ENCODE peak calls at places on chromosomes 4 and X, in four cellular contexts. One of them, this sample, is unnamed. For H4K20me1 and H3K36me3, the result is how much of the 10 kb centered on the place peaks cover.

GRCh38 chr4:10118355-10119004 is 1.9 kb upstream of the WDR1 start:
- DNase-seq in K562: no peak
- DNase-seq in endothelial cell of umbilical vein: no peak
- DNase-seq in HCT116: no peak
- DNase-seq in this sample: no peak

GRCh38 chr4:67721770-67722597 is 21.0 kb upstream of the UBA6 start:
- DNase-seq in endothelial cell of umbilical vein: peak
- DNase-seq in HCT116: peak
- DNase-seq in K562: no peak
- DNase-seq in this sample: peak

GRCh38 chr4:188092824-188093223 is 16.6 kb downstream of the TRIML2 start:
- DNase-seq in K562: no peak
- DNase-seq in endothelial cell of umbilical vein: no peak
- DNase-seq in HCT116: no peak
- DNase-seq in this sample: no peak

GRCh38 chr4:124173892-124174291 is 538.6 kb downstream of the ANKRD50 start:
- DNase-seq in K562: no peak
- DNase-seq in endothelial cell of umbilical vein: no peak
- DNase-seq in HCT116: no peak
- DNase-seq in this sample: no peak

GRCh38 chr4:69096111-69096656 is at the start of gene UGT2B7:
- DNase-seq in HCT116: no peak
- DNase-seq in endothelial cell of umbilical vein: peak
- DNase-seq in K562: no peak
- DNase-seq in this sample: peak

GRCh38 chrX:112147206-112147605 is 64.6 kb upstream of the TRPC5 start:
- DNase-seq in HCT116: no peak
- DNase-seq in K562: peak
- DNase-seq in endothelial cell of umbilical vein: no peak
- DNase-seq in this sample: no peak

GRCh38 chrX:70577442-70577841 is 132.8 kb downstream of the DLG3 start:
- DNase-seq in endothelial cell of umbilical vein: no peak
- DNase-seq in HCT116: no peak
- DNase-seq in K562: no peak
- DNase-seq in this sample: no peak

GRCh38 chr4:136355970-136356369 is 1176.3 kb downstream of the PCDH18 start:
- DNase-seq in endothelial cell of umbilical vein: no peak
- DNase-seq in HCT116: no peak
- DNase-seq in K562: no peak
- DNase-seq in this sample: no peak

GRCh38 chr4:151806511-151806927 is 45.7 kb upstream of the GATB start:
- DNase-seq in K562: no peak
- DNase-seq in endothelial cell of umbilical vein: no peak
- DNase-seq in HCT116: no peak
- DNase-seq in this sample: peak

GRCh38 chrX:17846045-17846444 is 15.1 kb downstream of the RAI2 start:
- DNase-seq in HCT116: no peak
- DNase-seq in endothelial cell of umbilical vein: no peak
- DNase-seq in K562: no peak
- DNase-seq in this sample: no peak

GRCh38 chr4:148330161-148330560 is 112.1 kb downstream of the NR3C2 start:
- DNase-seq in K562: no peak
- DNase-seq in HCT116: no peak
- DNase-seq in endothelial cell of umbilical vein: no peak
- DNase-seq in this sample: no peak

GRCh38 chr4:119733431-119733830 is 104.8 kb upstream of the PDE5A start:
- DNase-seq in HCT116: no peak
- DNase-seq in K562: no peak
- DNase-seq in endothelial cell of umbilical vein: no peak
- DNase-seq in this sample: peak

GRCh38 chr4:104677122-104677521 is 182.4 kb upstream of the CXXC4 start:
- DNase-seq in endothelial cell of umbilical vein: no peak
- DNase-seq in HCT116: no peak
- DNase-seq in K562: no peak
- DNase-seq in this sample: peak

GRCh38 chr4:41044165-41044564 is 170.2 kb downstream of the APBB2 start:
- DNase-seq in endothelial cell of umbilical vein: no peak
- DNase-seq in HCT116: peak
- DNase-seq in K562: no peak
- DNase-seq in this sample: no peak

GRCh38 chrX:37846141-37846540 is 1.2 kb downstream of the DYNLT3 start:
- DNase-seq in endothelial cell of umbilical vein: peak
- DNase-seq in HCT116: no peak
- DNase-seq in K562: no peak
- DNase-seq in this sample: peak

GRCh38 chr4:68271851-68272756 is 26.6 kb upstream of the TMPRSS11B start:
- DNase-seq in K562: peak
- DNase-seq in endothelial cell of umbilical vein: peak
- DNase-seq in HCT116: peak
- DNase-seq in this sample: peak

GRCh38 chrX:111519215-111519614 is 7.8 kb downstream of the SERTM2 start:
- DNase-seq in K562: no peak
- DNase-seq in endothelial cell of umbilical vein: no peak
- DNase-seq in HCT116: no peak
- DNase-seq in this sample: peak

GRCh38 chrX:150680974-150681373 is 12.2 kb upstream of the MTMR1 start:
- DNase-seq in K562: no peak
- DNase-seq in endothelial cell of umbilical vein: peak
- DNase-seq in HCT116: peak
- DNase-seq in this sample: no peak

GRCh38 chr4:52824270-52824602 is 37.9 kb upstream of the RASL11B start:
- DNase-seq in HCT116: no peak
- DNase-seq in K562: no peak
- DNase-seq in endothelial cell of umbilical vein: no peak
- DNase-seq in this sample: no peak

GRCh38 chr4:10104211-10104990 is 12.2 kb downstream of the WDR1 start:
- DNase-seq in endothelial cell of umbilical vein: no peak
- DNase-seq in K562: no peak
- DNase-seq in HCT116: no peak
- DNase-seq in this sample: no peak

GRCh38 chrX:64885850-64886249 is 90.4 kb downstream of the ZC4H2 start:
- DNase-seq in endothelial cell of umbilical vein: no peak
- DNase-seq in K562: peak
- DNase-seq in HCT116: peak
- DNase-seq in this sample: no peak

GRCh38 chr4:186789671-186790070 is 66.0 kb upstream of the FAT1 start:
- DNase-seq in HCT116: no peak
- DNase-seq in endothelial cell of umbilical vein: no peak
- DNase-seq in K562: no peak
- DNase-seq in this sample: peak

GRCh38 chr4:42627887-42628646 is 28.8 kb downstream of the ATP8A1 start:
- DNase-seq in K562: no peak
- DNase-seq in HCT116: no peak
- DNase-seq in endothelial cell of umbilical vein: no peak
- DNase-seq in this sample: no peak

GRCh38 chr4:152678841-152679240 is 956 bp downstream of the TMEM154 start:
- DNase-seq in endothelial cell of umbilical vein: no peak
- DNase-seq in HCT116: no peak
- DNase-seq in K562: no peak
- DNase-seq in this sample: no peak

GRCh38 chr4:40831462-40831861 is 81.7 kb downstream of the NSUN7 start:
- DNase-seq in HCT116: no peak
- DNase-seq in endothelial cell of umbilical vein: no peak
- DNase-seq in K562: no peak
- DNase-seq in this sample: no peak

GRCh38 chr4:169059294-169060201 is 49.5 kb upstream of the CBR4 start:
- DNase-seq in HCT116: no peak
- DNase-seq in endothelial cell of umbilical vein: peak
- DNase-seq in K562: no peak
- DNase-seq in this sample: no peak

GRCh38 chr4:2797545-2798305 is 4.8 kb downstream of the SH3BP2 start:
- DNase-seq in HCT116: no peak
- DNase-seq in K562: no peak
- DNase-seq in endothelial cell of umbilical vein: no peak
- DNase-seq in this sample: no peak

GRCh38 chr4:105683038-105683437 is 25.5 kb downstream of the INTS12 start:
- DNase-seq in endothelial cell of umbilical vein: peak
- DNase-seq in HCT116: no peak
- DNase-seq in K562: no peak
- DNase-seq in this sample: no peak

GRCh38 chr4:99847362-99847976 is 30.8 kb downstream of the DAPP1 start:
- DNase-seq in endothelial cell of umbilical vein: no peak
- DNase-seq in K562: no peak
- DNase-seq in HCT116: no peak
- DNase-seq in this sample: no peak

GRCh38 chrX:39336709-39337294 is 535.5 kb downstream of the MID1IP1 start:
- DNase-seq in HCT116: no peak
- DNase-seq in endothelial cell of umbilical vein: peak
- DNase-seq in K562: no peak
- DNase-seq in this sample: no peak

GRCh38 chrX:109889289-109890006 is 113.5 kb upstream of the TMEM164 start:
- DNase-seq in HCT116: no peak
- DNase-seq in K562: no peak
- DNase-seq in endothelial cell of umbilical vein: no peak
- DNase-seq in this sample: no peak

GRCh38 chr4:20506827-20507226 is 193.4 kb upstream of the PACRGL start:
- DNase-seq in HCT116: no peak
- DNase-seq in K562: no peak
- DNase-seq in endothelial cell of umbilical vein: peak
- DNase-seq in this sample: peak

GRCh38 chrX:2492536-2493218 is 8.1 kb downstream of the DHRSX start:
- DNase-seq in K562: no peak
- DNase-seq in HCT116: no peak
- DNase-seq in endothelial cell of umbilical vein: no peak
- DNase-seq in this sample: no peak
- H4K20me1 ChIP-seq in K562: under half
- H4K20me1 ChIP-seq in HCT116: under half
- H4K20me1 ChIP-seq in endothelial cell of umbilical vein: under half
- H4K20me1 ChIP-seq in this sample: under half

GRCh38 chr4:70833701-70834100 is 6.0 kb downstream of the GRSF1 start:
- DNase-seq in HCT116: no peak
- DNase-seq in endothelial cell of umbilical vein: no peak
- DNase-seq in K562: no peak
- DNase-seq in this sample: peak
- H3K36me3 ChIP-seq in HCT116: half or more
- H3K36me3 ChIP-seq in endothelial cell of umbilical vein: under half
- H3K36me3 ChIP-seq in K562: half or more
- H3K36me3 ChIP-seq in this sample: under half

DNA sequence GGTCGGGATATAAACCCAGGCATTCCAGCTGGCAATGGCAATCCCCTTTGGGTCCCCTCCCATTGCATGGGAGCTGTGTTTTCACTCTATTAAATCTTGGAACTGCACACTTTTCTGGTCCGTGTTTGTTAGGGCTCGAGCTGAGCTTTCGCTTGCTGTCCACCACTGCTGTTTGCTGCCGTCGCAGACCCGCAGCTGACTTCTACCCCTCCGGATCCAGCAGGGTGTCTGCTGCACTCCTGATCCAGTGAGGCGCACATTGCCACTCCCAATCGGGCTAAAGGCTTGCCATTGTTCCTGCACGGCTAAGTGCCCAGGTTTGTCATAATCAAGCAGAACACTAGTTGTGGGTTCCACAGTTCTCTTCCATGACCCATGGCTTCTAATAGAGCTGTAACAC is 1322.1 kb downstream of the ADGRL3 start:
- DNase-seq in endothelial cell of umbilical vein: no peak
- DNase-seq in HCT116: no peak
- DNase-seq in K562: no peak
- DNase-seq in this sample: no peak
- H4K20me1 ChIP-seq in endothelial cell of umbilical vein: under half
- H4K20me1 ChIP-seq in HCT116: under half
- H4K20me1 ChIP-seq in K562: under half
- H4K20me1 ChIP-seq in this sample: under half

DNA sequence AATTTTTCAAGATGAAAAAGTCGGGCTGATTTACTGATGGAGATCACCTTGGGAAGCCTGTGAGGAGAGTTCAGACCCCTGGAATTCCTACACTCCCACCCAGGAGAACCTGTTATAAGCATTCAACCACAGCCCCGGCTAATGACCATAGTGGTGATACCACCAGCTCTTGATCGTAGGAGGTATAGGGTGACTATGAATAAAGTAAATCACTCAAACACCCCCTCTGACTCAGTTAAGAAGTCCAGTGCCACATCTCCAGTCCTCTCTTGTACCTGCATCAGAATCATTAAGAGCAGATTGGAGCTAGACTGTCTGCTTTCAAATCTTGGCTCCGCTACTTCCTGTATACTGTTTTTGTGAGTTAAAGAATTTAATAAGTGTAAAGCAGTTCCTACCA is 565.0 kb upstream of the DIPK2B start:
- DNase-seq in K562: no peak
- DNase-seq in endothelial cell of umbilical vein: no peak
- DNase-seq in HCT116: no peak
- DNase-seq in this sample: peak
- H3K36me3 ChIP-seq in K562: under half
- H3K36me3 ChIP-seq in endothelial cell of umbilical vein: under half
- H3K36me3 ChIP-seq in HCT116: under half
- H3K36me3 ChIP-seq in this sample: under half

GRCh38 chr4:776743-777441 is 49.0 kb downstream of the CPLX1 start:
- DNase-seq in endothelial cell of umbilical vein: no peak
- DNase-seq in K562: no peak
- DNase-seq in HCT116: no peak
- DNase-seq in this sample: no peak
- H4K20me1 ChIP-seq in endothelial cell of umbilical vein: under half
- H4K20me1 ChIP-seq in K562: under half
- H4K20me1 ChIP-seq in HCT116: under half
- H4K20me1 ChIP-seq in this sample: half or more

DNA sequence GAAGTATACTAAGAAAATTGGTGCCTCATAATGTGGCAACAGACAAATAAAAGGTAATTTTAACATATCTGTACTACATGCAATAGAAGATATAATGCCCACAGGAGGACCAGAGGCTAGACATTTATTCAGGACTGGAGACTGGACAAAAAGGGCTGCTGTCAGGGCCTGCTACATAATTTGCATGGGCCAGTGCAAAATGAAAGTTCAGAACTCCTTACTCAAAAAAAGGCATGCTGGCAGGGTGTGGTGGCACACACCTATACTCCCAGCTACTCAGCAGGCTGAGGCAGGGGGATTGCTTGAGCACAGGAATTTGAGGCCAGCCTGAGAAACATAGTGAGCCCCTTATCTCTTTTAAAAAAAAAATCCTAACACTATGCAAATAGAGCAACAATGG is 12.4 kb upstream of the MAOA start:
- DNase-seq in endothelial cell of umbilical vein: no peak
- DNase-seq in HCT116: no peak
- DNase-seq in K562: no peak
- DNase-seq in this sample: no peak
- H3K36me3 ChIP-seq in endothelial cell of umbilical vein: under half
- H3K36me3 ChIP-seq in HCT116: under half
- H3K36me3 ChIP-seq in K562: under half
- H3K36me3 ChIP-seq in this sample: under half

DNA sequence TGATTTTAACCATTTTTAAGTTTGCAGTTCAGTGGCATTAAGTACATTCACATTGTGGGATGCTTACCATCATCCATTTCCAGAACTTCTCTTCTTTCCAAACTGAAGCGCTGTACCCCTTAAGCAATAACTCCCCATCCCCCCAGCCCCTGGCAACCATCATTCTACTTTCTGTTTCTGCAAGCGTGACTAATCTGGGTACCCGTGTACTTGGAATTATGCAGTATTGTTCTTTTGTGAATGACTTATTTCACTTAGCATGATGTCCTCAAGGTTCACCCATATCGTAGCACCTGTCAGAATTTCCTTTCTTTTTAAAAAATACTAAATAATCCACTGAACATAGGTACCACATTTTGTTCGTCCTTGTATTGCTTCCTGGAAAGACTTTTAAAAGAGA is 32.9 kb downstream of the USP9X start:
- DNase-seq in K562: no peak
- DNase-seq in endothelial cell of umbilical vein: no peak
- DNase-seq in HCT116: no peak
- DNase-seq in this sample: no peak
- H4K20me1 ChIP-seq in K562: under half
- H4K20me1 ChIP-seq in endothelial cell of umbilical vein: under half
- H4K20me1 ChIP-seq in HCT116: under half
- H4K20me1 ChIP-seq in this sample: half or more

GRCh38 chr4:146335763-146336412 is 121.5 kb downstream of the REELD1 start:
- DNase-seq in HCT116: no peak
- DNase-seq in K562: no peak
- DNase-seq in endothelial cell of umbilical vein: peak
- DNase-seq in this sample: no peak
- H3K36me3 ChIP-seq in HCT116: under half
- H3K36me3 ChIP-seq in K562: under half
- H3K36me3 ChIP-seq in endothelial cell of umbilical vein: under half
- H3K36me3 ChIP-seq in this sample: under half

This sample was measured in astrocyte.